ENCODE peak calls at places on chromosomes 13 and 19, in seven cellular contexts. One of them, this sample, is unnamed.

GRCh38 chr13:112626761-112627160 is 38.8 kb upstream of the TUBGCP3 start:
- DNase-seq in HCT116: no peak
- DNase-seq in PC-3: no peak
- DNase-seq in GM23338: no peak
- DNase-seq in GM23248: no peak
- DNase-seq in MM.1S: no peak
- DNase-seq in hepatocyte: no peak
- DNase-seq in this sample: no peak

GRCh38 chr13:77480071-77480470 is 55.4 kb upstream of the SCEL start:
- DNase-seq in GM23338: peak; percentile 57
- DNase-seq in PC-3: no peak
- DNase-seq in GM23248: no peak
- DNase-seq in MM.1S: no peak
- DNase-seq in HCT116: no peak
- DNase-seq in hepatocyte: peak; percentile 14
- DNase-seq in this sample: peak; percentile 10

GRCh38 chr13:22594041-22594440 is 586.7 kb upstream of the SGCG start:
- DNase-seq in HCT116: no peak
- DNase-seq in GM23248: no peak
- DNase-seq in PC-3: no peak
- DNase-seq in GM23338: no peak
- DNase-seq in MM.1S: no peak
- DNase-seq in hepatocyte: peak; percentile 6
- DNase-seq in this sample: no peak

GRCh38 chr13:48400820-48401219 is 12.1 kb downstream of the LPAR6 start:
- DNase-seq in PC-3: peak; percentile 59
- DNase-seq in HCT116: no peak
- DNase-seq in GM23338: no peak
- DNase-seq in hepatocyte: peak; percentile 32
- DNase-seq in MM.1S: peak; percentile 12
- DNase-seq in GM23248: peak; percentile 80
- DNase-seq in this sample: no peak

GRCh38 chr13:52348983-52349780 is 56.8 kb downstream of the THSD1 start:
- DNase-seq in MM.1S: no peak
- DNase-seq in GM23338: no peak
- DNase-seq in HCT116: peak; percentile 73
- DNase-seq in GM23248: peak; percentile 92
- DNase-seq in PC-3: peak; percentile 69
- DNase-seq in hepatocyte: peak; percentile 71
- DNase-seq in this sample: no peak

GRCh38 chr19:17784201-17785008 is 10.5 kb upstream of the B3GNT3 start:
- DNase-seq in PC-3: peak; percentile 71
- DNase-seq in GM23338: peak; percentile 94
- DNase-seq in HCT116: no peak
- DNase-seq in MM.1S: peak; percentile 42
- DNase-seq in GM23248: peak; percentile 72
- DNase-seq in hepatocyte: peak; percentile 84
- DNase-seq in this sample: peak; percentile 59

GRCh38 chr19:50795665-50796073 is 5.5 kb downstream of the ACP4 start:
- DNase-seq in HCT116: no peak
- DNase-seq in GM23338: no peak
- DNase-seq in PC-3: no peak
- DNase-seq in GM23248: no peak
- DNase-seq in MM.1S: no peak
- DNase-seq in hepatocyte: no peak
- DNase-seq in this sample: no peak

GRCh38 chr19:28701491-28701890 is 511.5 kb downstream of the UQCRFS1 start:
- DNase-seq in PC-3: peak; percentile 55
- DNase-seq in MM.1S: no peak
- DNase-seq in GM23248: peak; percentile 45
- DNase-seq in GM23338: no peak
- DNase-seq in HCT116: no peak
- DNase-seq in hepatocyte: no peak
- DNase-seq in this sample: no peak

GRCh38 chr13:24664726-24665409 is 15.3 kb upstream of the ATP12A start:
- DNase-seq in PC-3: peak; percentile 81
- DNase-seq in MM.1S: no peak
- DNase-seq in GM23248: peak; percentile 85
- DNase-seq in HCT116: no peak
- DNase-seq in hepatocyte: no peak
- DNase-seq in GM23338: no peak
- DNase-seq in this sample: no peak

GRCh38 chr13:60329221-60329983 is 67.6 kb upstream of the TDRD3 start:
- DNase-seq in hepatocyte: peak; percentile 67
- DNase-seq in MM.1S: peak; percentile 16
- DNase-seq in GM23248: peak; percentile 42
- DNase-seq in PC-3: peak; percentile 35
- DNase-seq in HCT116: peak; percentile 18
- DNase-seq in GM23338: peak; percentile 87
- DNase-seq in this sample: peak; percentile 77

GRCh38 chr13:84567848-84568247 is 685.6 kb upstream of the SLITRK1 start:
- DNase-seq in hepatocyte: no peak
- DNase-seq in GM23248: no peak
- DNase-seq in PC-3: no peak
- DNase-seq in HCT116: no peak
- DNase-seq in MM.1S: no peak
- DNase-seq in GM23338: no peak
- DNase-seq in this sample: no peak
- H2AFZ ChIP-seq in hepatocyte: no peak overlapping the region
- H2AFZ ChIP-seq in GM23248: no peak overlapping the region
- H2AFZ ChIP-seq in PC-3: no peak overlapping the region
- H2AFZ ChIP-seq in HCT116: no peak overlapping the region
- H2AFZ ChIP-seq in MM.1S: no peak overlapping the region
- H2AFZ ChIP-seq in GM23338: no peak overlapping the region
- H2AFZ ChIP-seq in this sample: peak overlapping the region; percentile 70

GRCh38 chr19:14058182-14059092 is 3.4 kb downstream of the PALM3 start:
- DNase-seq in GM23248: no peak
- DNase-seq in HCT116: no peak
- DNase-seq in PC-3: no peak
- DNase-seq in MM.1S: no peak
- DNase-seq in GM23338: no peak
- DNase-seq in hepatocyte: no peak
- DNase-seq in this sample: no peak
- TF ChIP-seq EZH2 in GM23248: no peak
- TF ChIP-seq EZH2 in HCT116: no peak
- TF ChIP-seq EZH2 in PC-3: no peak
- TF ChIP-seq EZH2 in MM.1S: no peak
- TF ChIP-seq EZH2 in GM23338: no peak
- TF ChIP-seq EZH2 in hepatocyte: no peak
- TF ChIP-seq EZH2 in this sample: peak; percentile 38

DNA sequence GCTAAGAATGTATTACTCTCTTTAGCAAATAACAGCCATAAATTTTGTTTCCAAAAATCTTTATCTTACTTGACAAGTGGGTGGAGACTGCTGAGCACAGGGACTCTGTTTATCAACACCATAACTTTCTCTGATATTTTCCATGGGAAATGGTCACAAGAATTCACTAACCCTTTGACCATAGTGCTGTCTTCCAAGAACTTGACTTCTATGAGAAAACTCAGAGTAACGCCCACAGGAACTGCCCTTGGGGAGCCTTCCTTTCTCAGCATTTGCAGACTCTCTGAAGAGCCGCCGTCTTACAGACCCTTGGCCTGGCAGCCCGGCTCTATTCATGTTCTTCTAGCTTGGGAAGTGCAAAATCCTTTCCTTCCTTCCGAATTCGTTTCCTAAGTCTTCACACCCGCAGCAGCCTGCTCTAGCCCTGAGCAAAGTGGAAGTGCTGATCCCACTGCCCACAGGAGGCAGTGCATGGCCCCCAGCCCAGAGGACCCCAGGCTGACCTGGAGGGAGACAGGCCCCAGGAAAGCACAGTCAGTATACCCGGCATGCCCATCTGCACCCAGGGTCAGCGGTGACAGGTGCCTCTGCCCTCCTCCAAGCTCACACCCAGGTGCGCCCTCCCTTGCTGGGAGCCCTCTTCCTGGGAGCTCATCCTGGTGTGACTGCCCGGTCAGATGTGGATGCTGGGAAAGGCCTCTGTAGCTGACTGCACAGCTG is 10.2 kb downstream of the GAS6 start:
- DNase-seq in GM23338: no peak
- DNase-seq in HCT116: no peak
- DNase-seq in PC-3: no peak
- DNase-seq in hepatocyte: no peak
- DNase-seq in MM.1S: no peak
- DNase-seq in GM23248: no peak
- DNase-seq in this sample: no peak
- TF ChIP-seq EZH2phosphoT487 in GM23338: no peak
- TF ChIP-seq EZH2phosphoT487 in HCT116: no peak
- TF ChIP-seq EZH2phosphoT487 in PC-3: no peak
- TF ChIP-seq EZH2phosphoT487 in hepatocyte: no peak
- TF ChIP-seq EZH2phosphoT487 in MM.1S: no peak
- TF ChIP-seq EZH2phosphoT487 in GM23248: no peak
- TF ChIP-seq EZH2phosphoT487 in this sample: no peak

DNA sequence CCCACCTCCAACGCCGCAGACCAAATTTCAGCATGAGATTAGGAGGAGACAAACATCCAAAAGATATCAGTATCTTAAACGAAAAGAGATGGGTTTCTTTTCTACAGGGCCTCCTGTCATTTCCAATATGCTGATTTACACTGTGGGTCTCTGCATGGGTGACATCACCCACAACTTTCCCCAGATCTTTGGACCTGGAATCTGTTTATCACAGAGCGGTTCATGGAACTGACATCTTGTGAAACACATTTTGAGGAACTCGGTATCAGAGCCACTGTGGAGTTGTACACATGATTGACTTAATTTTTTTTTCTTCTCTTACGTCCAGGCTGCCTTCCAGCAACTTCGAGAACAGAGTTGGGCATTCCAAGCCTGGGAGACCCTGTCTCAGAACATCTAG is 80.3 kb upstream of the SERP2 start:
- DNase-seq in PC-3: no peak
- DNase-seq in hepatocyte: no peak
- DNase-seq in HCT116: no peak
- DNase-seq in MM.1S: no peak
- DNase-seq in GM23338: no peak
- DNase-seq in GM23248: no peak
- DNase-seq in this sample: no peak
- H2AFZ ChIP-seq in PC-3: no peak overlapping the region
- H2AFZ ChIP-seq in hepatocyte: no peak overlapping the region
- H2AFZ ChIP-seq in HCT116: no peak overlapping the region
- H2AFZ ChIP-seq in MM.1S: no peak overlapping the region
- H2AFZ ChIP-seq in GM23338: peak overlapping the region; percentile 28
- H2AFZ ChIP-seq in GM23248: no peak overlapping the region
- H2AFZ ChIP-seq in this sample: no peak overlapping the region

GRCh38 chr19:4597975-4598671 is 38.6 kb upstream of the SEMA6B start:
- DNase-seq in GM23338: peak; percentile 87
- DNase-seq in GM23248: peak; percentile 46
- DNase-seq in PC-3: peak; percentile 61
- DNase-seq in MM.1S: peak; percentile 39
- DNase-seq in hepatocyte: peak; percentile 70
- DNase-seq in HCT116: no peak
- DNase-seq in this sample: peak; percentile 93
- TF ChIP-seq EZH2 in GM23338: no peak
- TF ChIP-seq EZH2 in GM23248: no peak
- TF ChIP-seq EZH2 in PC-3: no peak
- TF ChIP-seq EZH2 in MM.1S: no peak
- TF ChIP-seq EZH2 in hepatocyte: no peak
- TF ChIP-seq EZH2 in HCT116: no peak
- TF ChIP-seq EZH2 in this sample: no peak